ENCODE peak calls at places on chromosomes 1 and 21, in five cellular contexts. I is stomach, B is HCT116, Q is transverse colon, R is HepG2. W is an unnamed sample.

GRCh38 chr1:87300579-87300978 is 28.1 kb upstream of the LMO4 start:
- DNase-seq in Q (no peak), B (no peak), I (no peak), R (no peak), W (no peak)

GRCh38 chr1:16628361-16629111 is 15.2 kb upstream of the NBPF1 start:
- DNase-seq in I (peak; percentile 31), R (no peak), B (no peak), Q (peak; percentile 19), W (no peak)

GRCh38 chr1:9717193-9718005 is 65.9 kb downstream of the PIK3CD start:
- DNase-seq in B (no peak), I (peak; percentile 62), R (peak; percentile 93), Q (peak; percentile 82), W (peak; percentile 49)

GRCh38 chr21:36429672-36430546 is 44.7 kb downstream of the CHAF1B start:
- DNase-seq in I (peak; percentile 84), Q (peak; percentile 43), B (peak; percentile 95), R (peak; percentile 69), W (peak; percentile 15)

GRCh38 chr1:215594640-215595039 is 27.5 kb downstream of the KCTD3 start:
- DNase-seq in B (no peak), R (no peak), Q (no peak), I (no peak), W (no peak)

GRCh38 chr21:45071396-45072165 is 2.8 kb upstream of the ADARB1 start:
- DNase-seq in I (no peak), B (no peak), R (no peak), Q (no peak), W (no peak)

GRCh38 chr1:50704126-50704525 is 255.9 kb downstream of the FAF1 start:
- DNase-seq in R (peak; percentile 38), I (no peak), B (peak; percentile 6), Q (no peak), W (peak; percentile 9)

GRCh38 chr21:29078884-29079765 is 5.7 kb upstream of the CCT8 start:
- DNase-seq in I (no peak), B (no peak), R (no peak), Q (no peak), W (no peak)

GRCh38 chr1:229620876-229621275 is 5.0 kb downstream of the TAF5L start:
- DNase-seq in R (no peak), B (no peak), I (no peak), Q (no peak), W (no peak)

GRCh38 chr1:11661105-11661504 is 2.9 kb upstream of the FBXO6 start:
- DNase-seq in B (no peak), Q (no peak), I (no peak), R (no peak), W (no peak)

GRCh38 chr1:41380979-41381690 is 19.9 kb downstream of the FOXO6 start:
- DNase-seq in I (peak; percentile 69), B (peak; percentile 18), R (no peak), Q (no peak), W (no peak)

GRCh38 chr1:191255354-191256057 is 777.8 kb upstream of the BRINP3 start:
- DNase-seq in I (no peak), B (no peak), Q (no peak), R (no peak), W (no peak)

GRCh38 chr1:173190101-173190895 is 16.8 kb downstream of the TNFSF4 start:
- DNase-seq in Q (peak; percentile 79), R (peak; percentile 85), B (peak; percentile 40), I (peak; percentile 91), W (peak; percentile 95)

GRCh38 chr1:67605209-67605780 is 79.7 kb upstream of the GADD45A start:
- DNase-seq in R (no peak), B (no peak), I (no peak), Q (no peak), W (no peak)

GRCh38 chr1:33131191-33131590 is 50.2 kb downstream of the AZIN2 start:
- DNase-seq in Q (no peak), R (no peak), I (no peak), B (no peak), W (no peak)

GRCh38 chr21:40902993-40903392 is 56.0 kb upstream of the DSCAM start:
- DNase-seq in I (no peak), R (no peak), Q (no peak), B (no peak), W (no peak)

GRCh38 chr1:203522237-203522636 is 28.3 kb downstream of the OPTC start:
- DNase-seq in B (no peak), I (no peak), Q (no peak), R (no peak), W (no peak)

GRCh38 chr1:173429517-173430477 is 47.3 kb upstream of the PRDX6 start:
- DNase-seq in I (peak; percentile 75), Q (peak; percentile 87), R (peak; percentile 39), B (peak; percentile 40), W (peak; percentile 42)

GRCh38 chr1:15736035-15736665 is at the start of gene SLC25A34:
- DNase-seq in I (peak; percentile 95), B (no peak), Q (peak; percentile 93), R (peak; percentile 42), W (no peak)

GRCh38 chr21:38036016-38036415 is 119.8 kb upstream of the KCNJ6 start:
- DNase-seq in Q (no peak), B (no peak), R (no peak), I (no peak), W (no peak)

GRCh38 chr1:197595244-197595904 is 179.9 kb downstream of the DENND1B start:
- DNase-seq in Q (no peak), I (no peak), B (no peak), R (no peak), W (no peak)

GRCh38 chr1:109772658-109773202 is 9.0 kb upstream of the EPS8L3 start:
- DNase-seq in I (no peak), B (no peak), R (no peak), Q (peak; percentile 8), W (no peak)

GRCh38 chr1:164718821-164719220 is 159.8 kb downstream of the PBX1 start:
- DNase-seq in Q (no peak), R (no peak), B (no peak), I (no peak), W (no peak)

GRCh38 chr1:184283999-184284398 is 102.8 kb upstream of the C1orf21 start:
- DNase-seq in R (no peak), I (no peak), Q (peak; percentile 45), B (no peak), W (peak; percentile 85)

GRCh38 chr1:227938276-227938675 is 9.5 kb downstream of the WNT9A start:
- DNase-seq in R (no peak), B (no peak), Q (peak; percentile 0), I (no peak), W (no peak)

GRCh38 chr1:242468749-242469148 is 55.7 kb downstream of the PLD5 start:
- DNase-seq in Q (peak; percentile 49), B (no peak), R (peak; percentile 2), I (no peak), W (no peak)

GRCh38 chr21:39656209-39656608 is 43.5 kb downstream of the B3GALT5 start:
- DNase-seq in B (no peak), Q (no peak), I (no peak), R (no peak), W (no peak)

GRCh38 chr1:46523556-46524443 is 27.6 kb downstream of the KNCN start:
- DNase-seq in Q (no peak), I (no peak), R (no peak), B (no peak), W (no peak)

GRCh38 chr1:1361233-1361981 is 3.1 kb upstream of the MXRA8 start:
- DNase-seq in R (no peak), I (no peak), B (no peak), Q (no peak), W (no peak)

GRCh38 chr1:187490261-187490660 is 661.5 kb downstream of the PLA2G4A start:
- DNase-seq in R (no peak), B (no peak), I (no peak), Q (no peak), W (no peak)

GRCh38 chr1:214623430-214623829 is 20.4 kb downstream of the CENPF start:
- DNase-seq in I (no peak), R (no peak), B (no peak), Q (no peak), W (no peak)

GRCh38 chr1:39646232-39647081 is 7.0 kb upstream of the HEYL start:
- DNase-seq in R (no peak), Q (peak; percentile 36), B (no peak), I (no peak), W (no peak)

GRCh38 chr1:18855573-18855972 is 3.9 kb downstream of the TAS1R2 start:
- DNase-seq in Q (no peak), I (no peak), R (peak; percentile 10), B (no peak), W (no peak)

GRCh38 chr1:108747898-108748297 is 1.4 kb downstream of the STXBP3 start:
- DNase-seq in Q (no peak), R (no peak), B (no peak), I (no peak), W (no peak)
- TF ChIP-seq POLR2AphosphoS5 in Q (no peak), R (no peak), B (no peak), I (no peak), W (no peak)

GRCh38 chr1:30852026-30852425 is 56.5 kb downstream of the SDC3 start:
- DNase-seq in Q (peak; percentile 73), I (peak; percentile 93), R (no peak), B (no peak), W (peak; percentile 71)
- TF ChIP-seq POLR2AphosphoS5 in Q (no peak), I (peak; percentile 77), R (no peak), B (no peak), W (peak; percentile 82)

GRCh38 chr1:111943056-111943455 is 46.4 kb downstream of the KCND3 start:
- DNase-seq in Q (no peak), R (no peak), B (no peak), I (no peak), W (no peak)

GRCh38 chr1:111953797-111954196 is 35.7 kb downstream of the KCND3 start:
- DNase-seq in R (no peak), B (no peak), I (no peak), Q (no peak), W (no peak)

GRCh38 chr1:111944121-111944785 is 45.2 kb downstream of the KCND3 start:
- DNase-seq in B (no peak), Q (no peak), I (no peak), R (no peak), W (no peak)

GRCh38 chr1:111952258-111952657 is 37.2 kb downstream of the KCND3 start:
- DNase-seq in Q (no peak), B (no peak), I (no peak), R (no peak), W (no peak)

GRCh38 chr1:111948209-111949131 is 41.0 kb downstream of the KCND3 start:
- DNase-seq in B (no peak), R (no peak), Q (peak; percentile 34), I (no peak), W (peak; percentile 86)
- TF ChIP-seq POLR2AphosphoS5 in B (no peak), R (no peak), Q (no peak), I (no peak), W (peak; percentile 53)

DNA sequence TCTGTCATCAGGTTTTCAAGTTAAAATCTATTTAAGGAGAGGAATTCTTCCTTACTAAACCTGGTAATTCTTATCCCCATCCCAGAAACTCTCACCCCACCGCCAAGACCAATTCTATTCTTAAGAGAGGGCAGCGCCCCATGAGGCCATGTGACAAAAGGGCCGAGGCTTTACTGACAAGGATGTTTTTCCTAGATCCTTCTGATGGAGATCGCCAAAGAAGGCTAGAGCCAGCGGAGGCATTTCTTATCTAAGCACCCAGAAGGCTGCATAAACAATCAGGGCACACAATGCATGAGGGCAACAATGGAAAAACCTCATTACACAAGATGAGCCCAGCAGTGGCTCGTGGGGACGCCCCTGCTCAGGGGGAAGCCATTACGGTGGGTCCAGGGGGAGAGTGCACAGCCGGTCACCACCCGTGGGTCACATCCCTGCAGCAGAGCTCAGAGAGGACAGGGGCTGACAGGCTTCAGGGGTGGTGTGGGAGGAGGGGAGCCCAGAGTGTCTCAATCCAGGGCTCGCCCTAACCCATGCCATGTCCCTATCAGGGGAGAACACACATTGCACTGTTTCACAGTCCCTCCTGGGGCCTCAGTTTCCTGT is 88.7 kb downstream of the ITPKB start:
- DNase-seq in R (no peak), I (no peak), B (no peak), Q (no peak), W (no peak)
- TF ChIP-seq POLR2AphosphoS5 in R (no peak), I (no peak), B (no peak), Q (no peak), W (no peak)

W was measured in prostate gland.